ENCODE peak calls at places on chromosome 19, in four cellular contexts. D is HuH-7.5, H is NCI-H1694, J is psoas muscle. I is an unnamed sample.

GRCh38 chr19:4374451-4375163 is 25.7 kb downstream of the SH3GL1 start:
- DNase-seq in D (no peak), H (no peak), J (peak), I (peak)

GRCh38 chr19:940591-941291 is 14.9 kb downstream of the ARID3A start:
- DNase-seq in D (no peak), H (no peak), J (peak), I (no peak)

GRCh38 chr19:50320596-50320995 is 8.6 kb downstream of the KCNC3 start:
- DNase-seq in D (no peak), H (no peak), J (peak), I (no peak)

GRCh38 chr19:16457954-16458331 is 13.8 kb downstream of the EPS15L1 start:
- DNase-seq in D (no peak), H (no peak), J (peak), I (no peak)

GRCh38 chr19:40896418-40896796 is 14.4 kb upstream of the CYP2A7 start:
- DNase-seq in D (no peak), H (no peak), J (no peak), I (no peak)

GRCh38 chr19:52689804-52690394 is 44.9 kb downstream of the ZNF611 start:
- DNase-seq in D (peak), H (no peak), J (peak), I (no peak)

GRCh38 chr19:7676376-7676775 is 514 bp upstream of the MCEMP1 start:
- DNase-seq in D (no peak), H (no peak), J (no peak), I (no peak)

GRCh38 chr19:49590971-49591730 is at the start of gene PRR12:
- DNase-seq in D (peak), H (peak), J (peak), I (no peak)

GRCh38 chr19:2650515-2650914 is 52.0 kb downstream of the GNG7 start:
- DNase-seq in D (no peak), H (no peak), J (no peak), I (no peak)

I was measured in Panc1.